ENCODE peak calls at places on chromosomes 1 and 21, in four cellular contexts. One of them, this sample, is unnamed.

GRCh38 chr1:60697204-60697994 is 385.0 kb upstream of the NFIA start:
- DNase-seq in PC-3: no peak
- DNase-seq in GM23338: no peak
- DNase-seq in OCI-LY7: no peak
- DNase-seq in this sample: no peak

GRCh38 chr1:11594222-11594621 is 60.0 kb downstream of the FBXO2 start:
- DNase-seq in GM23338: peak; percentile 89
- DNase-seq in PC-3: no peak
- DNase-seq in OCI-LY7: no peak
- DNase-seq in this sample: peak; percentile 44

GRCh38 chr1:66253330-66253921 is 280.5 kb upstream of the SGIP1 start:
- DNase-seq in OCI-LY7: peak; percentile 74
- DNase-seq in GM23338: peak; percentile 68
- DNase-seq in PC-3: peak; percentile 88
- DNase-seq in this sample: peak; percentile 69

GRCh38 chr1:7477593-7477992 is 293.5 kb upstream of the VAMP3 start:
- DNase-seq in OCI-LY7: no peak
- DNase-seq in GM23338: no peak
- DNase-seq in PC-3: no peak
- DNase-seq in this sample: no peak

GRCh38 chr1:201551877-201552731 is 13.2 kb downstream of the NAV1 start:
- DNase-seq in PC-3: peak; percentile 50
- DNase-seq in GM23338: no peak
- DNase-seq in OCI-LY7: no peak
- DNase-seq in this sample: no peak

GRCh38 chr1:117070124-117070523 is 10.0 kb downstream of the TTF2 start:
- DNase-seq in GM23338: no peak
- DNase-seq in OCI-LY7: no peak
- DNase-seq in PC-3: no peak
- DNase-seq in this sample: no peak

GRCh38 chr1:81126989-81127571 is 673.7 kb upstream of the ADGRL2 start:
- DNase-seq in PC-3: no peak
- DNase-seq in GM23338: no peak
- DNase-seq in OCI-LY7: no peak
- DNase-seq in this sample: no peak

GRCh38 chr1:223479718-223480425 is 86.7 kb downstream of the CCDC185 start:
- DNase-seq in GM23338: peak; percentile 39
- DNase-seq in OCI-LY7: no peak
- DNase-seq in PC-3: no peak
- DNase-seq in this sample: peak; percentile 21

GRCh38 chr1:60765204-60765603 is 317.2 kb upstream of the NFIA start:
- DNase-seq in OCI-LY7: peak; percentile 32
- DNase-seq in GM23338: peak; percentile 81
- DNase-seq in PC-3: peak; percentile 71
- DNase-seq in this sample: peak; percentile 45

GRCh38 chr1:53787655-53788054 is 48.7 kb upstream of the GLIS1 start:
- DNase-seq in OCI-LY7: no peak
- DNase-seq in PC-3: no peak
- DNase-seq in GM23338: no peak
- DNase-seq in this sample: no peak
- H3K36me3 ChIP-seq in OCI-LY7: peaks cover 94% of the 10 kb centered on the region
- H3K36me3 ChIP-seq in PC-3: peaks cover 48% of the 10 kb centered on the region
- H3K36me3 ChIP-seq in GM23338: peaks cover 28% of the 10 kb centered on the region
- H3K36me3 ChIP-seq in this sample: no peaks in the 10 kb centered on the region

GRCh38 chr1:151373196-151373595 is 691 bp upstream of the SELENBP1 start:
- DNase-seq in PC-3: no peak
- DNase-seq in GM23338: no peak
- DNase-seq in OCI-LY7: no peak
- DNase-seq in this sample: no peak
- H3K4me1 ChIP-seq in PC-3: peaks cover 31% of the 10 kb centered on the region
- H3K4me1 ChIP-seq in GM23338: peaks cover 16% of the 10 kb centered on the region
- H3K4me1 ChIP-seq in OCI-LY7: peaks cover 6% of the 10 kb centered on the region
- H3K4me1 ChIP-seq in this sample: peaks cover 31% of the 10 kb centered on the region

GRCh38 chr1:89844236-89844807 is 23.5 kb downstream of the LRRC8D start:
- DNase-seq in OCI-LY7: peak; percentile 26
- DNase-seq in PC-3: peak; percentile 9
- DNase-seq in GM23338: no peak
- DNase-seq in this sample: no peak
- TF ChIP-seq EZH2phosphoT487 in OCI-LY7: no peak
- TF ChIP-seq EZH2phosphoT487 in PC-3: no peak
- TF ChIP-seq EZH2phosphoT487 in GM23338: no peak
- TF ChIP-seq EZH2phosphoT487 in this sample: no peak

GRCh38 chr21:37119421-37120218 is 46.6 kb downstream of the TTC3 start:
- DNase-seq in GM23338: peak; percentile 72
- DNase-seq in OCI-LY7: no peak
- DNase-seq in PC-3: no peak
- DNase-seq in this sample: peak; percentile 23
- H3K36me3 ChIP-seq in GM23338: no peaks in the 10 kb centered on the region
- H3K36me3 ChIP-seq in OCI-LY7: peaks cover under 1% of the 10 kb centered on the region
- H3K36me3 ChIP-seq in PC-3: peaks cover 17% of the 10 kb centered on the region
- H3K36me3 ChIP-seq in this sample: no peaks in the 10 kb centered on the region

DNA sequence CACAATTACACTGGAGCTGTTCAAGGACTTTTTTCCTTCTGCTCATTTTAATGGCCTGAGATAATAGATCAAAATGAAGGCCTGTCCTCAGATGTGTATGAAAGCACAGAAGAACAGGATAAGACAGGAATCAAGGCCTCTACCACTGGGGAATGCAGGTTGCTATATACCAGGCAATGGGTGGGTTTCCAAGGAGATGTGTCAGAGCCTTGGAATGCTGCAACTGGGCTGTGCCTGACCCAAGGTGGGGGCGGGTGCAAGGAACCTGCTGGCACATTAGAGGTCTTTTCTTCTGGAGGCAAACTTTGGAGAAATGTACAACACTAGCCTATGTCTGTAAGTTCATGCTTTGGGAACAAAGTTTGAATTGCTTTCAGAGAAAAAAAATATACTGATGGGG is 21.7 kb upstream of the LAMC2 start:
- DNase-seq in GM23338: peak; percentile 78
- DNase-seq in PC-3: peak; percentile 93
- DNase-seq in OCI-LY7: no peak
- DNase-seq in this sample: peak; percentile 60
- H3K4me1 ChIP-seq in GM23338: peaks cover 4% of the 10 kb centered on the region
- H3K4me1 ChIP-seq in PC-3: peaks cover 61% of the 10 kb centered on the region
- H3K4me1 ChIP-seq in OCI-LY7: no peaks in the 10 kb centered on the region
- H3K4me1 ChIP-seq in this sample: peaks cover 6% of the 10 kb centered on the region

GRCh38 chr21:14755086-14755485 is 209.0 kb upstream of the SAMSN1 start:
- DNase-seq in GM23338: no peak
- DNase-seq in OCI-LY7: no peak
- DNase-seq in PC-3: no peak
- DNase-seq in this sample: no peak
- TF ChIP-seq EZH2phosphoT487 in GM23338: no peak
- TF ChIP-seq EZH2phosphoT487 in OCI-LY7: no peak
- TF ChIP-seq EZH2phosphoT487 in PC-3: no peak
- TF ChIP-seq EZH2phosphoT487 in this sample: no peak

GRCh38 chr1:167689569-167689925 is 32.2 kb upstream of the MPZL1 start:
- DNase-seq in OCI-LY7: no peak
- DNase-seq in PC-3: peak; percentile 58
- DNase-seq in GM23338: no peak
- DNase-seq in this sample: no peak
- H3K36me3 ChIP-seq in OCI-LY7: peaks cover 98% of the 10 kb centered on the region
- H3K36me3 ChIP-seq in PC-3: no peaks in the 10 kb centered on the region
- H3K36me3 ChIP-seq in GM23338: no peaks in the 10 kb centered on the region
- H3K36me3 ChIP-seq in this sample: no peaks in the 10 kb centered on the region

GRCh38 chr1:169689395-169689794 is 22.0 kb downstream of the SELL start:
- DNase-seq in PC-3: no peak
- DNase-seq in GM23338: no peak
- DNase-seq in OCI-LY7: no peak
- DNase-seq in this sample: no peak
- H3K4me1 ChIP-seq in PC-3: no peaks in the 10 kb centered on the region
- H3K4me1 ChIP-seq in GM23338: peaks cover 18% of the 10 kb centered on the region
- H3K4me1 ChIP-seq in OCI-LY7: peaks cover 49% of the 10 kb centered on the region
- H3K4me1 ChIP-seq in this sample: no peaks in the 10 kb centered on the region

This sample was measured in hepatocyte.